ENCODE peak calls at places on chromosomes 13 and 19, in ten cellular contexts. E, V, X, L, F, I, G, P, W and A are unnamed samples.

GRCh38 chr13:44207476-44207875 is 166.1 kb upstream of the SERP2 start:
- DNase-seq in V (no peak), L (no peak), W (no peak), E (no peak), G (no peak), X (no peak), I (peak; percentile 62), P (no peak), F (no peak), A (no peak)

GRCh38 chr13:61052175-61052574 is 363.5 kb downstream of the PCDH20 start:
- DNase-seq in I (no peak), X (no peak), G (no peak), W (no peak), V (no peak), E (no peak), F (no peak), L (no peak), P (no peak), A (no peak)

GRCh38 chr13:113283904-113284303 is 13.1 kb upstream of the LAMP1 start:
- DNase-seq in X (no peak), W (no peak), F (no peak), L (no peak), G (no peak), I (no peak), P (no peak), V (no peak), E (no peak), A (no peak)

GRCh38 chr13:24220086-24220703 is 59.7 kb downstream of the SPATA13 start:
- DNase-seq in F (no peak), P (peak; percentile 66), L (peak; percentile 46), V (no peak), W (peak; percentile 77), G (peak; percentile 55), X (no peak), I (no peak), E (peak; percentile 61), A (peak; percentile 59)

GRCh38 chr13:110640591-110641029 is 25.3 kb downstream of the NAXD start:
- DNase-seq in W (peak; percentile 68), E (peak; percentile 32), G (no peak), V (peak; percentile 69), L (no peak), F (no peak), X (no peak), I (no peak), P (no peak), A (no peak)

GRCh38 chr13:33634526-33635111 is 183.3 kb upstream of the RFC3 start:
- DNase-seq in F (no peak), L (no peak), V (no peak), I (no peak), G (no peak), X (no peak), E (no peak), P (no peak), W (no peak), A (no peak)

GRCh38 chr13:31045621-31046081 is 113.2 kb downstream of the TEX26 start:
- DNase-seq in P (peak; percentile 55), L (peak; percentile 74), I (no peak), W (no peak), V (peak; percentile 56), G (peak; percentile 92), F (no peak), E (peak; percentile 69), X (peak; percentile 37), A (peak; percentile 83)

GRCh38 chr13:87669379-87669978 is 1.7 kb upstream of the SLITRK5 start:
- DNase-seq in W (peak; percentile 27), F (no peak), L (no peak), G (no peak), E (no peak), X (no peak), V (no peak), I (no peak), P (peak; percentile 1), A (no peak)

GRCh38 chr13:35630551-35631275 is 154.2 kb upstream of the MAB21L1 start:
- DNase-seq in P (peak; percentile 12), V (no peak), E (no peak), W (peak; percentile 36), L (peak; percentile 15), F (no peak), I (no peak), X (no peak), G (no peak), A (no peak)

GRCh38 chr19:10135551-10136334 is 16.0 kb upstream of the EIF3G start:
- DNase-seq in E (no peak), F (no peak), L (no peak), W (no peak), V (no peak), P (no peak), X (no peak), I (no peak), G (peak; percentile 82), A (no peak)

GRCh38 chr19:10006335-10006708 is 4.0 kb downstream of the COL5A3 start:
- DNase-seq in P (no peak), I (peak; percentile 91), F (no peak), E (no peak), L (no peak), X (no peak), V (peak; percentile 66), W (no peak), G (no peak), A (peak; percentile 36)

GRCh38 chr19:17475541-17476115 is 5.3 kb downstream of the SLC27A1 start:
- DNase-seq in F (peak; percentile 60), X (no peak), V (no peak), P (no peak), G (peak; percentile 36), W (no peak), I (no peak), L (no peak), E (peak; percentile 65), A (peak; percentile 31)

GRCh38 chr13:20035130-20035529 is 76.6 kb downstream of the ZMYM2 start:
- DNase-seq in I (no peak), W (no peak), P (peak; percentile 19), F (no peak), G (no peak), E (no peak), V (no peak), L (no peak), X (no peak), A (no peak)

GRCh38 chr13:20037908-20038307 is 79.4 kb downstream of the ZMYM2 start:
- DNase-seq in L (no peak), X (no peak), G (no peak), V (no peak), W (no peak), F (no peak), E (no peak), I (no peak), P (no peak), A (no peak)

GRCh38 chr13:20028953-20029352 is 70.4 kb downstream of the ZMYM2 start:
- DNase-seq in P (no peak), W (no peak), L (no peak), X (no peak), F (no peak), E (no peak), V (no peak), I (no peak), G (no peak), A (no peak)

GRCh38 chr13:20033486-20033885 is 75.0 kb downstream of the ZMYM2 start:
- DNase-seq in E (no peak), X (no peak), L (no peak), I (no peak), V (no peak), W (no peak), F (no peak), G (no peak), P (no peak), A (no peak)
- TF ChIP-seq EP300 in E (no peak), X (no peak), L (no peak), I (no peak), V (no peak), W (no peak), F (no peak), G (no peak), P (no peak), A (no peak)

GRCh38 chr13:67772807-67773453 is 542.8 kb upstream of the PCDH9 start:
- DNase-seq in P (no peak), F (no peak), W (no peak), E (no peak), L (no peak), X (no peak), I (no peak), G (no peak), V (no peak), A (no peak)
- TF ChIP-seq EP300 in P (no peak), F (no peak), W (no peak), E (no peak), L (no peak), X (no peak), I (no peak), G (no peak), V (no peak), A (no peak)

GRCh38 chr13:98565726-98566577 is 11.0 kb downstream of the STK24 start:
- DNase-seq in I (no peak), X (no peak), F (no peak), L (no peak), P (no peak), E (peak; percentile 31), G (no peak), V (peak; percentile 42), W (peak; percentile 38), A (peak; percentile 77)

GRCh38 chr13:98564204-98564603 is 12.7 kb downstream of the STK24 start:
- DNase-seq in W (no peak), X (no peak), L (no peak), V (no peak), I (no peak), P (no peak), E (no peak), F (no peak), G (no peak), A (no peak)

GRCh38 chr13:98567140-98567539 is 9.8 kb downstream of the STK24 start:
- DNase-seq in W (no peak), I (no peak), F (no peak), L (no peak), G (no peak), V (no peak), X (no peak), E (no peak), P (no peak), A (no peak)

GRCh38 chr13:98557934-98558630 is 18.8 kb downstream of the STK24 start:
- DNase-seq in E (no peak), P (no peak), X (no peak), I (no peak), V (no peak), L (no peak), G (no peak), F (no peak), W (no peak), A (no peak)

DNA sequence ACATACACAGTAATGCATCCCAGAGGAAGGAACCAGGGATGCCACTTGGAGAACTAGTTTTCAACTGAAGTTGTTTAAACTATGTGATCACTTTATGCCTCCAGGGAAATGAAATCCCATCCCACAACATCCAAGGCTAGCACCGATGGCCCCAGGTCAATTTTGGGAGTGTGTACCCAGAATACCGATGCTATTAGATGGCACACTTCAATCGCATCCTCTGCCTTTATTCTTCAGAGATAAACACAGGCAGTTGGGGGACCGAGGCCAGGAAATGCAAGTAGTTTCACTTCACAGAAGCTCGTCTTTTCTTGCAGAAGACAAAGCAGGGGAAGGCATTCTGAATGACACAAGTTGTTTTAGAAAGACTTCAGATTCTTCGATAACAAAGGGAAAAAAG is 13.8 kb downstream of the STK24 start:
- DNase-seq in X (no peak), I (no peak), P (no peak), L (no peak), G (no peak), W (no peak), E (no peak), V (no peak), F (no peak), A (no peak)
- TF ChIP-seq EP300 in X (no peak), I (no peak), P (no peak), L (no peak), G (no peak), W (no peak), E (no peak), V (no peak), F (no peak), A (no peak)

GRCh38 chr19:49710372-49710951 is 19.5 kb downstream of the CPT1C start:
- DNase-seq in P (peak; percentile 81), L (no peak), F (no peak), W (no peak), E (no peak), G (no peak), I (no peak), X (no peak), V (no peak), A (no peak)
- TF ChIP-seq EP300 in P (peak; percentile 8), L (no peak), F (no peak), W (no peak), E (no peak), G (no peak), I (no peak), X (no peak), V (no peak), A (no peak)